ENCODE peak calls at places on chromosome 5, in ten cellular contexts. R is foreskin fibroblast, P is iPS-NIHi11, L is hypothalamus, S is fibroblast of pulmonary artery, Z is T-cell, F is NCI-H748 treated with DMSO at 0.1 percent for 48 hours, K is thyroid gland, Q is GM13976, C is NCI-H69. G is an unnamed sample.

GRCh38 chr5:196350-196749 is 5.1 kb downstream of the LRRC14B start:
- DNase-seq in P (no peak), C (no peak), Z (no peak), L (no peak), K (no peak), F (no peak), S (no peak), Q (no peak), R (no peak), G (no peak)

GRCh38 chr5:1007681-1008450 is 736 bp upstream of the NKD2 start:
- DNase-seq in C (no peak), K (no peak), L (no peak), S (no peak), Z (no peak), P (no peak), Q (no peak), F (no peak), R (no peak), G (peak)

GRCh38 chr5:79694652-79695051 is 5.0 kb downstream of the CMYA5 start:
- DNase-seq in K (peak), P (no peak), C (peak), Q (no peak), F (no peak), S (peak), Z (no peak), R (no peak), L (no peak), G (no peak)

GRCh38 chr5:35416217-35416988 is 186.1 kb upstream of the PRLR start:
- DNase-seq in Z (no peak), L (no peak), Q (no peak), K (no peak), C (no peak), P (no peak), F (peak), S (no peak), R (no peak), G (no peak)

GRCh38 chr5:167892352-167893115 is 398.9 kb upstream of the WWC1 start:
- DNase-seq in P (no peak), K (no peak), L (no peak), Q (no peak), S (no peak), R (no peak), C (no peak), F (no peak), Z (no peak), G (no peak)

GRCh38 chr5:2758632-2759031 is 7.2 kb upstream of the IRX2 start:
- DNase-seq in F (no peak), L (no peak), Q (no peak), S (no peak), K (no peak), Z (no peak), R (no peak), C (no peak), P (no peak), G (no peak)

GRCh38 chr5:2169862-2170820 is 287.4 kb upstream of the IRX4 start:
- DNase-seq in S (no peak), L (no peak), R (no peak), C (no peak), P (no peak), F (no peak), Z (no peak), K (peak), Q (no peak), G (no peak)

GRCh38 chr5:59317023-59317771 is 576.3 kb downstream of the PDE4D start:
- DNase-seq in P (no peak), K (no peak), C (peak), Z (no peak), F (peak), S (peak), Q (no peak), L (no peak), R (peak), G (no peak)

GRCh38 chr5:75469017-75469416 is 42.4 kb downstream of the CERT1 start:
- DNase-seq in R (no peak), Z (no peak), P (no peak), L (no peak), S (no peak), K (no peak), F (no peak), Q (no peak), C (no peak), G (no peak)

G was measured in CD8-positive, alpha-beta memory T cell.